ENCODE peak calls at places on chromosome 1, in nine cellular contexts. One of them, this sample, is unnamed.

GRCh38 chr1:161298116-161298515 is 11.7 kb downstream of the MPZ start:
- DNase-seq in CD8-positive, alpha-beta memory T cell: no peak
- DNase-seq in fibroblast of lung: no peak
- DNase-seq in dorsolateral prefrontal cortex: no peak
- DNase-seq in mammary epithelial cell: no peak
- DNase-seq in stomach: no peak
- DNase-seq in transverse colon: no peak
- DNase-seq in ascending aorta: no peak
- DNase-seq in RWPE1: no peak
- DNase-seq in this sample: no peak

GRCh38 chr1:185110145-185110544 is 46.6 kb downstream of the TRMT1L start:
- DNase-seq in CD8-positive, alpha-beta memory T cell: no peak
- DNase-seq in fibroblast of lung: peak; percentile 2
- DNase-seq in dorsolateral prefrontal cortex: no peak
- DNase-seq in mammary epithelial cell: peak; percentile 0
- DNase-seq in stomach: no peak
- DNase-seq in transverse colon: no peak
- DNase-seq in ascending aorta: no peak
- DNase-seq in RWPE1: no peak
- DNase-seq in this sample: no peak

GRCh38 chr1:111251570-111251969 is 24.1 kb downstream of the CHI3L2 start:
- DNase-seq in CD8-positive, alpha-beta memory T cell: no peak
- DNase-seq in fibroblast of lung: no peak
- DNase-seq in dorsolateral prefrontal cortex: no peak
- DNase-seq in mammary epithelial cell: no peak
- DNase-seq in stomach: no peak
- DNase-seq in transverse colon: no peak
- DNase-seq in ascending aorta: no peak
- DNase-seq in RWPE1: no peak
- DNase-seq in this sample: no peak

GRCh38 chr1:74593887-74594866 is 79.4 kb downstream of the ERICH3 start:
- DNase-seq in CD8-positive, alpha-beta memory T cell: no peak
- DNase-seq in fibroblast of lung: no peak
- DNase-seq in dorsolateral prefrontal cortex: no peak
- DNase-seq in mammary epithelial cell: no peak
- DNase-seq in stomach: no peak
- DNase-seq in transverse colon: no peak
- DNase-seq in ascending aorta: no peak
- DNase-seq in RWPE1: no peak
- DNase-seq in this sample: no peak

GRCh38 chr1:109667452-109668122 is at the start of gene GSTM2:
- DNase-seq in CD8-positive, alpha-beta memory T cell: peak; percentile 70
- DNase-seq in fibroblast of lung: peak; percentile 86
- DNase-seq in dorsolateral prefrontal cortex: peak; percentile 79
- DNase-seq in mammary epithelial cell: peak; percentile 35
- DNase-seq in stomach: peak; percentile 93
- DNase-seq in transverse colon: peak; percentile 93
- DNase-seq in ascending aorta: peak; percentile 80
- DNase-seq in RWPE1: no peak
- DNase-seq in this sample: no peak

GRCh38 chr1:96596226-96596625 is 125.4 kb upstream of the PTBP2 start:
- DNase-seq in CD8-positive, alpha-beta memory T cell: no peak
- DNase-seq in fibroblast of lung: peak; percentile 13
- DNase-seq in dorsolateral prefrontal cortex: no peak
- DNase-seq in mammary epithelial cell: peak; percentile 21
- DNase-seq in stomach: no peak
- DNase-seq in transverse colon: no peak
- DNase-seq in ascending aorta: no peak
- DNase-seq in RWPE1: peak; percentile 30
- DNase-seq in this sample: no peak

GRCh38 chr1:156123356-156124196 is 9.1 kb downstream of the LMNA start:
- DNase-seq in CD8-positive, alpha-beta memory T cell: peak; percentile 83
- DNase-seq in fibroblast of lung: peak; percentile 97
- DNase-seq in dorsolateral prefrontal cortex: peak; percentile 96
- DNase-seq in mammary epithelial cell: peak; percentile 98
- DNase-seq in stomach: peak; percentile 95
- DNase-seq in transverse colon: peak; percentile 95
- DNase-seq in ascending aorta: peak; percentile 96
- DNase-seq in RWPE1: peak; percentile 79
- DNase-seq in this sample: peak; percentile 90

GRCh38 chr1:211574705-211575104 is 4.3 kb downstream of the SLC30A1 start:
- DNase-seq in CD8-positive, alpha-beta memory T cell: no peak
- DNase-seq in fibroblast of lung: peak; percentile 28
- DNase-seq in dorsolateral prefrontal cortex: no peak
- DNase-seq in mammary epithelial cell: no peak
- DNase-seq in stomach: no peak
- DNase-seq in transverse colon: no peak
- DNase-seq in ascending aorta: no peak
- DNase-seq in RWPE1: peak; percentile 42
- DNase-seq in this sample: no peak

GRCh38 chr1:206565973-206566372 is 46.3 kb downstream of the EIF2D start:
- DNase-seq in CD8-positive, alpha-beta memory T cell: no peak
- DNase-seq in fibroblast of lung: no peak
- DNase-seq in dorsolateral prefrontal cortex: no peak
- DNase-seq in mammary epithelial cell: no peak
- DNase-seq in stomach: no peak
- DNase-seq in transverse colon: no peak
- DNase-seq in ascending aorta: no peak
- DNase-seq in RWPE1: no peak
- DNase-seq in this sample: no peak

GRCh38 chr1:165057956-165058355 is 298.6 kb downstream of the LMX1A start:
- DNase-seq in CD8-positive, alpha-beta memory T cell: no peak
- DNase-seq in fibroblast of lung: no peak
- DNase-seq in dorsolateral prefrontal cortex: no peak
- DNase-seq in mammary epithelial cell: peak; percentile 36
- DNase-seq in stomach: no peak
- DNase-seq in transverse colon: no peak
- DNase-seq in ascending aorta: no peak
- DNase-seq in RWPE1: no peak
- DNase-seq in this sample: no peak

GRCh38 chr1:165063181-165063955 is 293.1 kb downstream of the LMX1A start:
- DNase-seq in CD8-positive, alpha-beta memory T cell: no peak
- DNase-seq in fibroblast of lung: no peak
- DNase-seq in dorsolateral prefrontal cortex: no peak
- DNase-seq in mammary epithelial cell: no peak
- DNase-seq in stomach: no peak
- DNase-seq in transverse colon: no peak
- DNase-seq in ascending aorta: no peak
- DNase-seq in RWPE1: no peak
- DNase-seq in this sample: no peak

GRCh38 chr1:165056914-165057313 is 299.6 kb downstream of the LMX1A start:
- DNase-seq in CD8-positive, alpha-beta memory T cell: no peak
- DNase-seq in fibroblast of lung: no peak
- DNase-seq in dorsolateral prefrontal cortex: no peak
- DNase-seq in mammary epithelial cell: no peak
- DNase-seq in stomach: no peak
- DNase-seq in transverse colon: no peak
- DNase-seq in ascending aorta: no peak
- DNase-seq in RWPE1: no peak
- DNase-seq in this sample: no peak

GRCh38 chr1:165060285-165060793 is 296.2 kb downstream of the LMX1A start:
- DNase-seq in CD8-positive, alpha-beta memory T cell: no peak
- DNase-seq in fibroblast of lung: no peak
- DNase-seq in dorsolateral prefrontal cortex: no peak
- DNase-seq in mammary epithelial cell: peak; percentile 42
- DNase-seq in stomach: no peak
- DNase-seq in transverse colon: no peak
- DNase-seq in ascending aorta: no peak
- DNase-seq in RWPE1: no peak
- DNase-seq in this sample: no peak

DNA sequence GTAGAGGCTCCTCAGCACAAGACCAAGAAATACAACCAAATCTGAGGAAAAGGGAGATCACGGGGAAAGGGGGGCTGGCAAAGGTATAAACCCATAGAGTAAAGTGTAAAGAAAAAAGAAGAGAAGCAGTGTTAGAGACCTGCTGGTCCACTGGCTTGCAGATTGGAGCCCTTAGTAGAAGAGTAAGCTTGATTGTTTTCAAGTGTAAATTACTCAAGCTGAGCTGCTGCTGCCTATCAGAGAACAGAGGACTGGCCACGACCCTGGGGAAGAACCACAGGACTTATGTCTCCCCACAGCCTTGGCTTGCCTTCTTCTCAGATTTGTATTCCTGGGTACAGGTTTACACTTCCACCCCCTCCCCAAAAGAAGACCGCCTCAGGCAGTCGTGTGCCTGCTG is 294.2 kb downstream of the LMX1A start:
- DNase-seq in CD8-positive, alpha-beta memory T cell: no peak
- DNase-seq in fibroblast of lung: no peak
- DNase-seq in dorsolateral prefrontal cortex: no peak
- DNase-seq in mammary epithelial cell: no peak
- DNase-seq in stomach: no peak
- DNase-seq in transverse colon: no peak
- DNase-seq in ascending aorta: no peak
- DNase-seq in RWPE1: no peak
- DNase-seq in this sample: no peak
- H3K27ac ChIP-seq in CD8-positive, alpha-beta memory T cell: no peak overlapping the region
- H3K27ac ChIP-seq in fibroblast of lung: no peak overlapping the region
- H3K27ac ChIP-seq in dorsolateral prefrontal cortex: no peak overlapping the region
- H3K27ac ChIP-seq in mammary epithelial cell: no peak overlapping the region
- H3K27ac ChIP-seq in stomach: no peak overlapping the region
- H3K27ac ChIP-seq in transverse colon: peak overlapping the region; percentile 71
- H3K27ac ChIP-seq in ascending aorta: no peak overlapping the region
- H3K27ac ChIP-seq in RWPE1: no peak overlapping the region
- H3K27ac ChIP-seq in this sample: no peak overlapping the region

GRCh38 chr1:62271932-62272728 is 47.1 kb downstream of the KANK4 start:
- DNase-seq in CD8-positive, alpha-beta memory T cell: peak; percentile 58
- DNase-seq in fibroblast of lung: no peak
- DNase-seq in dorsolateral prefrontal cortex: no peak
- DNase-seq in mammary epithelial cell: no peak
- DNase-seq in stomach: no peak
- DNase-seq in transverse colon: no peak
- DNase-seq in ascending aorta: no peak
- DNase-seq in RWPE1: no peak
- DNase-seq in this sample: no peak
- H3K27ac ChIP-seq in CD8-positive, alpha-beta memory T cell: no peak overlapping the region
- H3K27ac ChIP-seq in fibroblast of lung: no peak overlapping the region
- H3K27ac ChIP-seq in dorsolateral prefrontal cortex: no peak overlapping the region
- H3K27ac ChIP-seq in mammary epithelial cell: no peak overlapping the region
- H3K27ac ChIP-seq in stomach: no peak overlapping the region
- H3K27ac ChIP-seq in transverse colon: no peak overlapping the region
- H3K27ac ChIP-seq in ascending aorta: no peak overlapping the region
- H3K27ac ChIP-seq in RWPE1: no peak overlapping the region
- H3K27ac ChIP-seq in this sample: no peak overlapping the region

GRCh38 chr1:201646623-201647022 is 107.7 kb downstream of the NAV1 start:
- DNase-seq in CD8-positive, alpha-beta memory T cell: no peak
- DNase-seq in fibroblast of lung: no peak
- DNase-seq in dorsolateral prefrontal cortex: no peak
- DNase-seq in mammary epithelial cell: no peak
- DNase-seq in stomach: no peak
- DNase-seq in transverse colon: no peak
- DNase-seq in ascending aorta: no peak
- DNase-seq in RWPE1: no peak
- DNase-seq in this sample: no peak
- H3K27ac ChIP-seq in CD8-positive, alpha-beta memory T cell: no peak overlapping the region
- H3K27ac ChIP-seq in fibroblast of lung: peak overlapping the region; percentile 83
- H3K27ac ChIP-seq in dorsolateral prefrontal cortex: peak overlapping the region; percentile 55
- H3K27ac ChIP-seq in mammary epithelial cell: no peak overlapping the region
- H3K27ac ChIP-seq in stomach: no peak overlapping the region
- H3K27ac ChIP-seq in transverse colon: no peak overlapping the region
- H3K27ac ChIP-seq in ascending aorta: no peak overlapping the region
- H3K27ac ChIP-seq in RWPE1: peak overlapping the region; percentile 97
- H3K27ac ChIP-seq in this sample: no peak overlapping the region

DNA sequence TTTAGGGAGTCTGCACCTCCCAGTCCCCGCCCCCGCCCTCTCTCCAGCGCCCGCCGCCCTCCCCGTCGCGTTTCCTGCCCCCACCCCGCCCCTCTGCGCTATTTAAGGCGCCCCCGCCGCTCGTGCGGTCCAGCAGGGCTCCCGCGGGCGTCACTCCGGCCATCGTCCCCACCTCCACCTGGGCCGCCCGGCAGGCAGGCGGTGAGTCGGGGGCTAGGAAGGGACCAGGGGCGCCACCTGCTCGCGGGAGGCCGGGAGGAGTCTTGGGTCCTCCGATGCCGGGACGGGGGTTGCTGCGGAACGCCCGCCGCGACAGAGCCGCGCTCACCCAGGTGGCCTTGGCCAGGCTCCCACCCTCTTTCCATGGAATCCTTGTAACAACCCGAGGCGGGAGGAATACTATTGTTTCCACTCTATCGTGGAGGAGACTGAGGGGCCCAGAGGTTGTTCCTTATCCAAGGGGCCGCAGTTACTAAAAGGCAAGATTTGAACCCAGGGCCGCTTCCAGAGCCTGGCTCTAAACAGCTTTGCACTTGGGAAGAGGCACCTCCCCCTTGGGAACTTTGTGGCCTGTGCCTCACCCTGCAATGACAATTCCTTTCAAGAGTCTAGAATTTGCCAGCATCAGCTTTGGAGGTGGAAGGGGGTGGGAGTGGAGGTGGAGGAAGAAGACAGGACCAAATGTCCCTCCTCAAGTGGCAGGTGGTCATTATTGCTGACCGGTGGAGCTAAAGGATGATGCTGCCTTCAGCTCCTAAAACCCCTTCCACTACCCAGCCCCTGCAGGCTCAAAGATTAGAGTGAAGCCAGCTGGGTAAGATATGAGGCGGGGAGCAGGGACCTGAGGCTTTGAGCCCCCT is at the start of gene GJA4:
- DNase-seq in CD8-positive, alpha-beta memory T cell: no peak
- DNase-seq in fibroblast of lung: no peak
- DNase-seq in dorsolateral prefrontal cortex: no peak
- DNase-seq in mammary epithelial cell: no peak
- DNase-seq in stomach: no peak
- DNase-seq in transverse colon: no peak
- DNase-seq in ascending aorta: no peak
- DNase-seq in RWPE1: no peak
- DNase-seq in this sample: no peak
- H3K27ac ChIP-seq in CD8-positive, alpha-beta memory T cell: no peak within 1 kb of the TSS
- H3K27ac ChIP-seq in fibroblast of lung: no peak within 1 kb of the TSS
- H3K27ac ChIP-seq in dorsolateral prefrontal cortex: peak within 1 kb of the TSS; percentile 49
- H3K27ac ChIP-seq in mammary epithelial cell: no peak within 1 kb of the TSS
- H3K27ac ChIP-seq in stomach: peak within 1 kb of the TSS; percentile 31
- H3K27ac ChIP-seq in transverse colon: peak within 1 kb of the TSS; percentile 37
- H3K27ac ChIP-seq in ascending aorta: peak within 1 kb of the TSS; percentile 90
- H3K27ac ChIP-seq in RWPE1: no peak within 1 kb of the TSS
- H3K27ac ChIP-seq in this sample: no peak within 1 kb of the TSS

GRCh38 chr1:2256430-2257244 is 28.5 kb downstream of the SKI start:
- DNase-seq in CD8-positive, alpha-beta memory T cell: peak; percentile 62
- DNase-seq in fibroblast of lung: no peak
- DNase-seq in dorsolateral prefrontal cortex: no peak
- DNase-seq in mammary epithelial cell: no peak
- DNase-seq in stomach: no peak
- DNase-seq in transverse colon: no peak
- DNase-seq in ascending aorta: no peak
- DNase-seq in RWPE1: no peak
- DNase-seq in this sample: no peak
- H3K27ac ChIP-seq in CD8-positive, alpha-beta memory T cell: peak overlapping the region; percentile 89
- H3K27ac ChIP-seq in fibroblast of lung: peak overlapping the region; percentile 75
- H3K27ac ChIP-seq in dorsolateral prefrontal cortex: peak overlapping the region; percentile 86
- H3K27ac ChIP-seq in mammary epithelial cell: peak overlapping the region; percentile 60
- H3K27ac ChIP-seq in stomach: peak overlapping the region; percentile 53
- H3K27ac ChIP-seq in transverse colon: peak overlapping the region; percentile 70
- H3K27ac ChIP-seq in ascending aorta: peak overlapping the region; percentile 89
- H3K27ac ChIP-seq in RWPE1: peak overlapping the region; percentile 91
- H3K27ac ChIP-seq in this sample: peak overlapping the region; percentile 92

This sample was measured in epithelial cell of prostate.